ENCODE peak calls at places on chromosomes 11 and 22, in nine cellular contexts. One of them, this sample, is unnamed.

GRCh38 chr11:2433106-2433925 is 11.0 kb downstream of the TRPM5 start:
- DNase-seq in AML-193: no peak
- DNase-seq in pancreas: peak; percentile 52
- DNase-seq in DMS79: no peak
- DNase-seq in HT1080: no peak
- DNase-seq in T-helper 17 cell: no peak
- DNase-seq in activated CD8-positive, alpha-beta memory T cell treated with anti-CD3 and anti-CD28 coated beads for 24 hours: no peak
- DNase-seq in OCI-LY7: no peak
- DNase-seq in right cardiac atrium: no peak
- DNase-seq in this sample: no peak

GRCh38 chr11:100785148-100785983 is 98.3 kb downstream of the ARHGAP42 start:
- DNase-seq in AML-193: no peak
- DNase-seq in pancreas: no peak
- DNase-seq in DMS79: no peak
- DNase-seq in HT1080: no peak
- DNase-seq in T-helper 17 cell: no peak
- DNase-seq in activated CD8-positive, alpha-beta memory T cell treated with anti-CD3 and anti-CD28 coated beads for 24 hours: no peak
- DNase-seq in OCI-LY7: no peak
- DNase-seq in right cardiac atrium: no peak
- DNase-seq in this sample: no peak

GRCh38 chr11:34988294-34989255 is 72.2 kb downstream of the PDHX start:
- DNase-seq in AML-193: no peak
- DNase-seq in pancreas: no peak
- DNase-seq in DMS79: no peak
- DNase-seq in HT1080: peak; percentile 60
- DNase-seq in T-helper 17 cell: no peak
- DNase-seq in activated CD8-positive, alpha-beta memory T cell treated with anti-CD3 and anti-CD28 coated beads for 24 hours: no peak
- DNase-seq in OCI-LY7: no peak
- DNase-seq in right cardiac atrium: no peak
- DNase-seq in this sample: no peak

GRCh38 chr11:128868851-128869671 is 2.0 kb upstream of the KCNJ1 start:
- DNase-seq in AML-193: no peak
- DNase-seq in pancreas: no peak
- DNase-seq in DMS79: no peak
- DNase-seq in HT1080: no peak
- DNase-seq in T-helper 17 cell: no peak
- DNase-seq in activated CD8-positive, alpha-beta memory T cell treated with anti-CD3 and anti-CD28 coated beads for 24 hours: no peak
- DNase-seq in OCI-LY7: peak; percentile 17
- DNase-seq in right cardiac atrium: no peak
- DNase-seq in this sample: no peak

GRCh38 chr11:59182457-59183151 is 10.7 kb downstream of the DTX4 start:
- DNase-seq in AML-193: no peak
- DNase-seq in pancreas: no peak
- DNase-seq in DMS79: no peak
- DNase-seq in HT1080: no peak
- DNase-seq in T-helper 17 cell: no peak
- DNase-seq in activated CD8-positive, alpha-beta memory T cell treated with anti-CD3 and anti-CD28 coated beads for 24 hours: no peak
- DNase-seq in OCI-LY7: peak; percentile 33
- DNase-seq in right cardiac atrium: no peak
- DNase-seq in this sample: no peak

GRCh38 chr11:47768090-47768620 is 1.0 kb upstream of the FNBP4 start:
- DNase-seq in AML-193: peak; percentile 34
- DNase-seq in pancreas: no peak
- DNase-seq in DMS79: peak; percentile 90
- DNase-seq in HT1080: peak; percentile 85
- DNase-seq in T-helper 17 cell: no peak
- DNase-seq in activated CD8-positive, alpha-beta memory T cell treated with anti-CD3 and anti-CD28 coated beads for 24 hours: peak; percentile 76
- DNase-seq in OCI-LY7: peak; percentile 49
- DNase-seq in right cardiac atrium: peak; percentile 87
- DNase-seq in this sample: peak; percentile 86

GRCh38 chr22:43711681-43712080 is 100.4 kb downstream of the EFCAB6 start:
- DNase-seq in AML-193: no peak
- DNase-seq in pancreas: no peak
- DNase-seq in DMS79: no peak
- DNase-seq in HT1080: no peak
- DNase-seq in T-helper 17 cell: no peak
- DNase-seq in activated CD8-positive, alpha-beta memory T cell treated with anti-CD3 and anti-CD28 coated beads for 24 hours: no peak
- DNase-seq in OCI-LY7: no peak
- DNase-seq in right cardiac atrium: no peak
- DNase-seq in this sample: no peak

GRCh38 chr22:30777589-30777988 is 82.9 kb downstream of the OSBP2 start:
- DNase-seq in AML-193: no peak
- DNase-seq in pancreas: no peak
- DNase-seq in DMS79: no peak
- DNase-seq in HT1080: no peak
- DNase-seq in T-helper 17 cell: no peak
- DNase-seq in activated CD8-positive, alpha-beta memory T cell treated with anti-CD3 and anti-CD28 coated beads for 24 hours: no peak
- DNase-seq in OCI-LY7: no peak
- DNase-seq in right cardiac atrium: no peak
- DNase-seq in this sample: peak; percentile 25

GRCh38 chr11:110174645-110175310 is 81.6 kb downstream of the ZC3H12C start:
- DNase-seq in AML-193: no peak
- DNase-seq in pancreas: no peak
- DNase-seq in DMS79: no peak
- DNase-seq in HT1080: no peak
- DNase-seq in T-helper 17 cell: no peak
- DNase-seq in activated CD8-positive, alpha-beta memory T cell treated with anti-CD3 and anti-CD28 coated beads for 24 hours: no peak
- DNase-seq in OCI-LY7: no peak
- DNase-seq in right cardiac atrium: peak; percentile 9
- DNase-seq in this sample: no peak

GRCh38 chr11:57277845-57278720 is 41.0 kb upstream of the APLNR start:
- DNase-seq in AML-193: peak; percentile 41
- DNase-seq in pancreas: no peak
- DNase-seq in DMS79: peak; percentile 35
- DNase-seq in HT1080: peak; percentile 72
- DNase-seq in T-helper 17 cell: no peak
- DNase-seq in activated CD8-positive, alpha-beta memory T cell treated with anti-CD3 and anti-CD28 coated beads for 24 hours: peak; percentile 68
- DNase-seq in OCI-LY7: peak; percentile 23
- DNase-seq in right cardiac atrium: peak; percentile 88
- DNase-seq in this sample: peak; percentile 81

GRCh38 chr11:92596596-92597317 is 372.1 kb downstream of the FAT3 start:
- DNase-seq in AML-193: no peak
- DNase-seq in pancreas: no peak
- DNase-seq in DMS79: no peak
- DNase-seq in HT1080: peak; percentile 66
- DNase-seq in T-helper 17 cell: no peak
- DNase-seq in activated CD8-positive, alpha-beta memory T cell treated with anti-CD3 and anti-CD28 coated beads for 24 hours: no peak
- DNase-seq in OCI-LY7: no peak
- DNase-seq in right cardiac atrium: no peak
- DNase-seq in this sample: no peak

GRCh38 chr11:114138411-114138810 is 78.9 kb downstream of the ZBTB16 start:
- DNase-seq in AML-193: no peak
- DNase-seq in pancreas: no peak
- DNase-seq in DMS79: no peak
- DNase-seq in HT1080: no peak
- DNase-seq in T-helper 17 cell: no peak
- DNase-seq in activated CD8-positive, alpha-beta memory T cell treated with anti-CD3 and anti-CD28 coated beads for 24 hours: no peak
- DNase-seq in OCI-LY7: no peak
- DNase-seq in right cardiac atrium: no peak
- DNase-seq in this sample: no peak

GRCh38 chr11:95705485-95706124 is 84.0 kb downstream of the FAM76B start:
- DNase-seq in AML-193: peak; percentile 82
- DNase-seq in pancreas: peak; percentile 85
- DNase-seq in DMS79: peak; percentile 89
- DNase-seq in HT1080: peak; percentile 82
- DNase-seq in T-helper 17 cell: peak; percentile 64
- DNase-seq in activated CD8-positive, alpha-beta memory T cell treated with anti-CD3 and anti-CD28 coated beads for 24 hours: peak; percentile 88
- DNase-seq in OCI-LY7: peak; percentile 76
- DNase-seq in right cardiac atrium: peak; percentile 91
- DNase-seq in this sample: peak; percentile 94

GRCh38 chr11:43518407-43519165 is 159.9 kb downstream of the TTC17 start:
- DNase-seq in AML-193: no peak
- DNase-seq in pancreas: no peak
- DNase-seq in DMS79: no peak
- DNase-seq in HT1080: peak; percentile 44
- DNase-seq in T-helper 17 cell: no peak
- DNase-seq in activated CD8-positive, alpha-beta memory T cell treated with anti-CD3 and anti-CD28 coated beads for 24 hours: peak; percentile 30
- DNase-seq in OCI-LY7: no peak
- DNase-seq in right cardiac atrium: no peak
- DNase-seq in this sample: no peak

GRCh38 chr11:62721994-62722393 is 5.3 kb downstream of the HNRNPUL2 start:
- DNase-seq in AML-193: no peak
- DNase-seq in pancreas: no peak
- DNase-seq in DMS79: no peak
- DNase-seq in HT1080: peak; percentile 32
- DNase-seq in T-helper 17 cell: no peak
- DNase-seq in activated CD8-positive, alpha-beta memory T cell treated with anti-CD3 and anti-CD28 coated beads for 24 hours: no peak
- DNase-seq in OCI-LY7: no peak
- DNase-seq in right cardiac atrium: no peak
- DNase-seq in this sample: no peak

GRCh38 chr11:126704144-126704543 is 296.4 kb downstream of the KIRREL3 start:
- DNase-seq in AML-193: no peak
- DNase-seq in pancreas: no peak
- DNase-seq in DMS79: no peak
- DNase-seq in HT1080: no peak
- DNase-seq in T-helper 17 cell: no peak
- DNase-seq in activated CD8-positive, alpha-beta memory T cell treated with anti-CD3 and anti-CD28 coated beads for 24 hours: no peak
- DNase-seq in OCI-LY7: no peak
- DNase-seq in right cardiac atrium: no peak
- DNase-seq in this sample: no peak

GRCh38 chr22:30267382-30268302 is 991 bp upstream of the OSM start:
- DNase-seq in AML-193: peak; percentile 13
- DNase-seq in pancreas: peak; percentile 59
- DNase-seq in DMS79: no peak
- DNase-seq in HT1080: no peak
- DNase-seq in T-helper 17 cell: peak; percentile 47
- DNase-seq in activated CD8-positive, alpha-beta memory T cell treated with anti-CD3 and anti-CD28 coated beads for 24 hours: peak; percentile 76
- DNase-seq in OCI-LY7: no peak
- DNase-seq in right cardiac atrium: peak; percentile 59
- DNase-seq in this sample: no peak

GRCh38 chr22:36912694-36913430 is 566 bp upstream of the CSF2RB start:
- DNase-seq in AML-193: no peak
- DNase-seq in pancreas: no peak
- DNase-seq in DMS79: no peak
- DNase-seq in HT1080: no peak
- DNase-seq in T-helper 17 cell: no peak
- DNase-seq in activated CD8-positive, alpha-beta memory T cell treated with anti-CD3 and anti-CD28 coated beads for 24 hours: peak; percentile 48
- DNase-seq in OCI-LY7: no peak
- DNase-seq in right cardiac atrium: no peak
- DNase-seq in this sample: peak; percentile 29

GRCh38 chr11:44424841-44425240 is 114.9 kb upstream of the ALX4 start:
- DNase-seq in AML-193: no peak
- DNase-seq in pancreas: no peak
- DNase-seq in DMS79: no peak
- DNase-seq in HT1080: no peak
- DNase-seq in T-helper 17 cell: no peak
- DNase-seq in activated CD8-positive, alpha-beta memory T cell treated with anti-CD3 and anti-CD28 coated beads for 24 hours: no peak
- DNase-seq in OCI-LY7: no peak
- DNase-seq in right cardiac atrium: no peak
- DNase-seq in this sample: no peak

This sample was measured in Ammon's horn.